ENCODE peak calls at places on chromosomes 1 and 21, in four cellular contexts. One of them, this sample, is unnamed.

GRCh38 chr21:44639331-44639655 is 2.1 kb downstream of the KRTAP10-10 start:
- DNase-seq in transverse colon: no peak
- DNase-seq in thoracic aorta: no peak
- DNase-seq in A673: no peak
- DNase-seq in this sample: no peak

GRCh38 chr1:37461698-37462436 is 12.5 kb upstream of the ZC3H12A start:
- DNase-seq in transverse colon: no peak
- DNase-seq in thoracic aorta: no peak
- DNase-seq in A673: no peak
- DNase-seq in this sample: no peak

GRCh38 chr1:66356605-66357004 is 177.3 kb upstream of the SGIP1 start:
- DNase-seq in transverse colon: no peak
- DNase-seq in thoracic aorta: no peak
- DNase-seq in A673: no peak
- DNase-seq in this sample: no peak

GRCh38 chr21:40049031-40049958 is 182.1 kb downstream of the PCP4 start:
- DNase-seq in transverse colon: peak; percentile 14
- DNase-seq in thoracic aorta: peak; percentile 40
- DNase-seq in A673: no peak
- DNase-seq in this sample: no peak

GRCh38 chr1:234544094-234544579 is 65.2 kb upstream of the TARBP1 start:
- DNase-seq in transverse colon: peak; percentile 76
- DNase-seq in thoracic aorta: peak; percentile 48
- DNase-seq in A673: peak; percentile 87
- DNase-seq in this sample: no peak

GRCh38 chr21:45655071-45655470 is 11.5 kb downstream of the PCBP3 start:
- DNase-seq in transverse colon: no peak
- DNase-seq in thoracic aorta: no peak
- DNase-seq in A673: peak; percentile 42
- DNase-seq in this sample: no peak

GRCh38 chr21:14303731-14304488 is 79.0 kb downstream of the HSPA13 start:
- DNase-seq in transverse colon: no peak
- DNase-seq in thoracic aorta: no peak
- DNase-seq in A673: no peak
- DNase-seq in this sample: no peak

GRCh38 chr1:68237040-68237439 is 4.7 kb upstream of the WLS start:
- DNase-seq in transverse colon: no peak
- DNase-seq in thoracic aorta: no peak
- DNase-seq in A673: no peak
- DNase-seq in this sample: no peak

GRCh38 chr1:29282924-29283803 is 46.8 kb downstream of the PTPRU start:
- DNase-seq in transverse colon: peak; percentile 56
- DNase-seq in thoracic aorta: no peak
- DNase-seq in A673: peak; percentile 87
- DNase-seq in this sample: no peak

GRCh38 chr1:11531314-11531870 is 52.4 kb downstream of the DISP3 start:
- DNase-seq in transverse colon: no peak
- DNase-seq in thoracic aorta: no peak
- DNase-seq in A673: no peak
- DNase-seq in this sample: no peak

GRCh38 chr1:175969236-175969635 is 225.8 kb upstream of the TNR start:
- DNase-seq in transverse colon: no peak
- DNase-seq in thoracic aorta: no peak
- DNase-seq in A673: no peak
- DNase-seq in this sample: no peak

GRCh38 chr1:43492816-43493215 is 37.9 kb upstream of the PTPRF start:
- DNase-seq in transverse colon: no peak
- DNase-seq in thoracic aorta: no peak
- DNase-seq in A673: no peak
- DNase-seq in this sample: no peak

GRCh38 chr1:62800825-62801306 is 16.9 kb downstream of the ATG4C start:
- DNase-seq in transverse colon: no peak
- DNase-seq in thoracic aorta: no peak
- DNase-seq in A673: no peak
- DNase-seq in this sample: no peak

GRCh38 chr1:238652346-238652968 is 733.9 kb upstream of the CHRM3 start:
- DNase-seq in transverse colon: no peak
- DNase-seq in thoracic aorta: no peak
- DNase-seq in A673: no peak
- DNase-seq in this sample: no peak

GRCh38 chr21:41611966-41612606 is 104.1 kb upstream of the TMPRSS2 start:
- DNase-seq in transverse colon: peak; percentile 77
- DNase-seq in thoracic aorta: no peak
- DNase-seq in A673: peak; percentile 15
- DNase-seq in this sample: no peak

GRCh38 chr21:41613421-41613998 is 105.6 kb upstream of the TMPRSS2 start:
- DNase-seq in transverse colon: no peak
- DNase-seq in thoracic aorta: no peak
- DNase-seq in A673: no peak
- DNase-seq in this sample: no peak

GRCh38 chr21:41611441-41611840 is 103.5 kb upstream of the TMPRSS2 start:
- DNase-seq in transverse colon: no peak
- DNase-seq in thoracic aorta: no peak
- DNase-seq in A673: no peak
- DNase-seq in this sample: no peak

GRCh38 chr21:41614456-41615010 is 106.6 kb upstream of the TMPRSS2 start:
- DNase-seq in transverse colon: no peak
- DNase-seq in thoracic aorta: no peak
- DNase-seq in A673: no peak
- DNase-seq in this sample: no peak

GRCh38 chr21:41612674-41613250 is 104.8 kb upstream of the TMPRSS2 start:
- DNase-seq in transverse colon: peak; percentile 57
- DNase-seq in thoracic aorta: peak; percentile 80
- DNase-seq in A673: peak; percentile 59
- DNase-seq in this sample: no peak
- TF ChIP-seq CTCF in transverse colon: peak; percentile 67
- TF ChIP-seq CTCF in thoracic aorta: peak; percentile 91
- TF ChIP-seq CTCF in A673: peak; percentile 80
- TF ChIP-seq CTCF in this sample: no peak

GRCh38 chr1:212670301-212670700 is 29.3 kb downstream of the BATF3 start:
- DNase-seq in transverse colon: no peak
- DNase-seq in thoracic aorta: no peak
- DNase-seq in A673: no peak
- DNase-seq in this sample: no peak

GRCh38 chr1:212668477-212668876 is 31.2 kb downstream of the BATF3 start:
- DNase-seq in transverse colon: no peak
- DNase-seq in thoracic aorta: no peak
- DNase-seq in A673: no peak
- DNase-seq in this sample: no peak

GRCh38 chr1:212669600-212669999 is 30.0 kb downstream of the BATF3 start:
- DNase-seq in transverse colon: no peak
- DNase-seq in thoracic aorta: no peak
- DNase-seq in A673: no peak
- DNase-seq in this sample: no peak

GRCh38 chr1:212667223-212668139 is 32.2 kb downstream of the BATF3 start:
- DNase-seq in transverse colon: peak; percentile 41
- DNase-seq in thoracic aorta: peak; percentile 23
- DNase-seq in A673: peak; percentile 86
- DNase-seq in this sample: no peak

GRCh38 chr1:212669102-212669501 is 30.5 kb downstream of the BATF3 start:
- DNase-seq in transverse colon: no peak
- DNase-seq in thoracic aorta: no peak
- DNase-seq in A673: peak; percentile 59
- DNase-seq in this sample: no peak
- TF ChIP-seq CTCF in transverse colon: no peak
- TF ChIP-seq CTCF in thoracic aorta: no peak
- TF ChIP-seq CTCF in A673: peak; percentile 62
- TF ChIP-seq CTCF in this sample: no peak

GRCh38 chr1:28037946-28038345 is 50.5 kb downstream of the EYA3 start:
- DNase-seq in transverse colon: no peak
- DNase-seq in thoracic aorta: no peak
- DNase-seq in A673: no peak
- DNase-seq in this sample: no peak

GRCh38 chr1:28039341-28039740 is 49.1 kb downstream of the EYA3 start:
- DNase-seq in transverse colon: no peak
- DNase-seq in thoracic aorta: no peak
- DNase-seq in A673: no peak
- DNase-seq in this sample: no peak

GRCh38 chr1:28035420-28035819 is 53.0 kb downstream of the EYA3 start:
- DNase-seq in transverse colon: no peak
- DNase-seq in thoracic aorta: no peak
- DNase-seq in A673: no peak
- DNase-seq in this sample: no peak

GRCh38 chr1:28031173-28031572 is 57.2 kb downstream of the EYA3 start:
- DNase-seq in transverse colon: no peak
- DNase-seq in thoracic aorta: no peak
- DNase-seq in A673: no peak
- DNase-seq in this sample: no peak

GRCh38 chr1:28036431-28036830 is 52.0 kb downstream of the EYA3 start:
- DNase-seq in transverse colon: no peak
- DNase-seq in thoracic aorta: no peak
- DNase-seq in A673: no peak
- DNase-seq in this sample: no peak
- TF ChIP-seq CTCF in transverse colon: no peak
- TF ChIP-seq CTCF in thoracic aorta: no peak
- TF ChIP-seq CTCF in A673: peak; percentile 28
- TF ChIP-seq CTCF in this sample: no peak

GRCh38 chr1:15328785-15329480 is 80.8 kb upstream of the EFHD2 start:
- DNase-seq in transverse colon: no peak
- DNase-seq in thoracic aorta: no peak
- DNase-seq in A673: no peak
- DNase-seq in this sample: no peak
- TF ChIP-seq CTCF in transverse colon: peak; percentile 23
- TF ChIP-seq CTCF in thoracic aorta: peak; percentile 57
- TF ChIP-seq CTCF in A673: no peak
- TF ChIP-seq CTCF in this sample: peak; percentile 49

GRCh38 chr1:14506471-14506870 is 92.0 kb upstream of the KAZN start:
- DNase-seq in transverse colon: no peak
- DNase-seq in thoracic aorta: no peak
- DNase-seq in A673: no peak
- DNase-seq in this sample: no peak
- TF ChIP-seq CTCF in transverse colon: no peak
- TF ChIP-seq CTCF in thoracic aorta: no peak
- TF ChIP-seq CTCF in A673: no peak
- TF ChIP-seq CTCF in this sample: no peak

GRCh38 chr1:206590025-206590834 is 22.0 kb downstream of the EIF2D start:
- DNase-seq in transverse colon: no peak
- DNase-seq in thoracic aorta: no peak
- DNase-seq in A673: no peak
- DNase-seq in this sample: no peak
- TF ChIP-seq CTCF in transverse colon: no peak
- TF ChIP-seq CTCF in thoracic aorta: peak; percentile 9
- TF ChIP-seq CTCF in A673: peak; percentile 40
- TF ChIP-seq CTCF in this sample: peak; percentile 36

GRCh38 chr1:232641507-232641906 is 11.6 kb upstream of the SIPA1L2 start:
- DNase-seq in transverse colon: no peak
- DNase-seq in thoracic aorta: no peak
- DNase-seq in A673: no peak
- DNase-seq in this sample: no peak

GRCh38 chr1:232644209-232644608 is 14.3 kb upstream of the SIPA1L2 start:
- DNase-seq in transverse colon: no peak
- DNase-seq in thoracic aorta: no peak
- DNase-seq in A673: no peak
- DNase-seq in this sample: no peak

GRCh38 chr1:232648316-232648715 is 18.4 kb upstream of the SIPA1L2 start:
- DNase-seq in transverse colon: no peak
- DNase-seq in thoracic aorta: no peak
- DNase-seq in A673: no peak
- DNase-seq in this sample: no peak

DNA sequence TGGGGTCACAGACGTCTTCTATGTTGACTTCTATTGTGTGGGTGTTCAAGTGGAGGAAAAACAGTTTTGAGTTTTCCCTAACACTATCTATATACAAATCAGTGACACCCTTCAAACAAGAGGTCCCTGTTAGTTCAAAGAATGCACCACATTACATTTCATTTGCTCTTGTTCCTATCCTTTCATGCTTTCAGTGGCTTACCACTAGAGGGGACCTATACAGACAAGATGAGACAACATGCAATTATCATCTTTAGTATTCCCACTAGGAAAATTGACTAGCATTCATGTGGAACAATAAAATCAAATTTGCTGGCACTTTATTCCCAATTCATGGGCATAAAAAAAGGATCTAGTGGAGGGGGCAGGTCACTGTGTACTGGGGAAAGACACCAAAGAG is 13.3 kb upstream of the SIPA1L2 start:
- DNase-seq in transverse colon: no peak
- DNase-seq in thoracic aorta: no peak
- DNase-seq in A673: no peak
- DNase-seq in this sample: no peak
- TF ChIP-seq CTCF in transverse colon: no peak
- TF ChIP-seq CTCF in thoracic aorta: no peak
- TF ChIP-seq CTCF in A673: peak; percentile 48
- TF ChIP-seq CTCF in this sample: no peak

This sample was measured in natural killer cell.